ENCODE peak calls at places on chromosome 22, in eight cellular contexts. K is MM.1S, V is HCT116, G is PC-3, O is hepatocyte, H is GM23338, T is neural progenitor cell, P is GM23248. Z is an unnamed sample.

GRCh38 chr22:17769716-17770082 is 4.6 kb downstream of the BID start:
- DNase-seq in K (no peak), V (no peak), G (no peak), O (no peak), H (no peak), T (no peak), P (no peak), Z (no peak)

GRCh38 chr22:47119181-47119580 is 356.7 kb downstream of the TBC1D22A start:
- DNase-seq in K (no peak), V (no peak), G (no peak), O (no peak), H (no peak), T (no peak), P (no peak), Z (no peak)

GRCh38 chr22:38953577-38954413 is 3.6 kb upstream of the APOBEC3A start:
- DNase-seq in K (peak; percentile 86), V (no peak), G (peak; percentile 6), O (peak; percentile 51), H (no peak), T (no peak), P (peak; percentile 45), Z (no peak)

GRCh38 chr22:37007666-37008065 is 11.6 kb downstream of the TST start:
- DNase-seq in K (no peak), V (no peak), G (no peak), O (no peak), H (peak; percentile 46), T (peak; percentile 65), P (no peak), Z (no peak)

GRCh38 chr22:43230983-43231723 is 44.2 kb upstream of the TTLL12 start:
- DNase-seq in K (peak; percentile 67), V (peak; percentile 51), G (peak; percentile 76), O (peak; percentile 80), H (peak; percentile 93), T (peak; percentile 89), P (peak; percentile 61), Z (peak; percentile 70)

GRCh38 chr22:45709004-45709739 is 37.5 kb downstream of the ATXN10 start:
- DNase-seq in K (no peak), V (no peak), G (peak; percentile 74), O (no peak), H (no peak), T (no peak), P (peak; percentile 92), Z (no peak)

GRCh38 chr22:39152511-39153219 is at the start of gene CBX7:
- DNase-seq in K (peak; percentile 93), V (peak; percentile 74), G (peak; percentile 84), O (peak; percentile 94), H (peak; percentile 86), T (peak; percentile 91), P (peak; percentile 95), Z (peak; percentile 91)

GRCh38 chr22:41857160-41857859 is 24.4 kb downstream of the SREBF2 start:
- DNase-seq in K (no peak), V (peak; percentile 65), G (peak; percentile 87), O (peak; percentile 47), H (peak; percentile 91), T (peak; percentile 70), P (peak; percentile 85), Z (peak; percentile 81)

GRCh38 chr22:45581549-45582080 is 78.9 kb downstream of the FBLN1 start:
- DNase-seq in K (no peak), V (no peak), G (no peak), O (no peak), H (no peak), T (no peak), P (no peak), Z (no peak)

GRCh38 chr22:17629646-17630045 is 1.1 kb upstream of the ATP6V1E1 start:
- DNase-seq in K (no peak), V (no peak), G (no peak), O (no peak), H (no peak), T (no peak), P (no peak), Z (no peak)

GRCh38 chr22:35719212-35719869 is 1.7 kb downstream of the APOL5 start:
- DNase-seq in K (no peak), V (no peak), G (no peak), O (no peak), H (peak; percentile 72), T (no peak), P (no peak), Z (no peak)

GRCh38 chr22:42437488-42438292 is 5.5 kb upstream of the NFAM1 start:
- DNase-seq in K (peak; percentile 65), V (peak; percentile 51), G (peak; percentile 69), O (peak; percentile 83), H (peak; percentile 87), T (peak; percentile 88), P (peak; percentile 61), Z (peak; percentile 86)

GRCh38 chr22:31342389-31343125 is 3.6 kb downstream of the PATZ1 start:
- DNase-seq in K (no peak), V (no peak), G (no peak), O (peak; percentile 25), H (peak; percentile 33), T (peak; percentile 47), P (no peak), Z (no peak)

GRCh38 chr22:26707090-26707489 is 49.7 kb downstream of the MIAT start:
- DNase-seq in K (no peak), V (no peak), G (no peak), O (no peak), H (no peak), T (no peak), P (no peak), Z (no peak)

GRCh38 chr22:40178417-40179409 is 988 bp downstream of the TNRC6B start:
- DNase-seq in K (peak; percentile 62), V (no peak), G (peak; percentile 20), O (peak; percentile 54), H (peak; percentile 80), T (peak; percentile 79), P (peak; percentile 71), Z (peak; percentile 70)

GRCh38 chr22:26845016-26845728 is 187.8 kb downstream of the MIAT start:
- DNase-seq in K (no peak), V (no peak), G (no peak), O (no peak), H (no peak), T (no peak), P (no peak), Z (no peak)

GRCh38 chr22:39439170-39439569 is 17.6 kb upstream of the MGAT3 start:
- DNase-seq in K (no peak), V (no peak), G (peak; percentile 58), O (peak; percentile 56), H (no peak), T (no peak), P (peak; percentile 61), Z (no peak)

GRCh38 chr22:30565341-30565740 is 9.1 kb downstream of the GAL3ST1 start:
- DNase-seq in K (no peak), V (no peak), G (no peak), O (no peak), H (no peak), T (no peak), P (peak; percentile 75), Z (no peak)

GRCh38 chr22:43481528-43482309 is 69.9 kb downstream of the MPPED1 start:
- DNase-seq in K (no peak), V (no peak), G (no peak), O (no peak), H (peak; percentile 48), T (peak; percentile 29), P (no peak), Z (peak; percentile 43)

GRCh38 chr22:40894417-40894816 is 32.5 kb upstream of the DNAJB7 start:
- DNase-seq in K (no peak), V (no peak), G (no peak), O (no peak), H (no peak), T (no peak), P (no peak), Z (no peak)

GRCh38 chr22:49960967-49961600 is 512 bp downstream of the PIM3 start:
- DNase-seq in K (peak; percentile 40), V (no peak), G (peak; percentile 47), O (peak; percentile 68), H (peak; percentile 56), T (peak; percentile 56), P (peak; percentile 76), Z (peak; percentile 65)
- TF ChIP-seq EZH2phosphoT487 in K (no peak), V (no peak), G (no peak), O (no peak), H (no peak), T (peak; percentile 16), P (no peak), Z (no peak)

GRCh38 chr22:32617271-32617670 is 142.7 kb downstream of the FBXO7 start:
- DNase-seq in K (no peak), V (no peak), G (no peak), O (peak; percentile 32), H (no peak), T (no peak), P (peak; percentile 81), Z (no peak)
- H2AFZ ChIP-seq in K (no peak overlapping the region), V (no peak overlapping the region), G (no peak overlapping the region), O (no peak overlapping the region), H (no peak overlapping the region), T (no peak overlapping the region), P (peak overlapping the region; percentile 18), Z (no peak overlapping the region)

GRCh38 chr22:23214398-23214797 is 34.1 kb downstream of the BCR start:
- DNase-seq in K (no peak), V (no peak), G (no peak), O (no peak), H (no peak), T (no peak), P (no peak), Z (no peak)
- TF ChIP-seq EZH2phosphoT487 in K (no peak), V (no peak), G (no peak), O (no peak), H (no peak), T (no peak), P (no peak), Z (no peak)

DNA sequence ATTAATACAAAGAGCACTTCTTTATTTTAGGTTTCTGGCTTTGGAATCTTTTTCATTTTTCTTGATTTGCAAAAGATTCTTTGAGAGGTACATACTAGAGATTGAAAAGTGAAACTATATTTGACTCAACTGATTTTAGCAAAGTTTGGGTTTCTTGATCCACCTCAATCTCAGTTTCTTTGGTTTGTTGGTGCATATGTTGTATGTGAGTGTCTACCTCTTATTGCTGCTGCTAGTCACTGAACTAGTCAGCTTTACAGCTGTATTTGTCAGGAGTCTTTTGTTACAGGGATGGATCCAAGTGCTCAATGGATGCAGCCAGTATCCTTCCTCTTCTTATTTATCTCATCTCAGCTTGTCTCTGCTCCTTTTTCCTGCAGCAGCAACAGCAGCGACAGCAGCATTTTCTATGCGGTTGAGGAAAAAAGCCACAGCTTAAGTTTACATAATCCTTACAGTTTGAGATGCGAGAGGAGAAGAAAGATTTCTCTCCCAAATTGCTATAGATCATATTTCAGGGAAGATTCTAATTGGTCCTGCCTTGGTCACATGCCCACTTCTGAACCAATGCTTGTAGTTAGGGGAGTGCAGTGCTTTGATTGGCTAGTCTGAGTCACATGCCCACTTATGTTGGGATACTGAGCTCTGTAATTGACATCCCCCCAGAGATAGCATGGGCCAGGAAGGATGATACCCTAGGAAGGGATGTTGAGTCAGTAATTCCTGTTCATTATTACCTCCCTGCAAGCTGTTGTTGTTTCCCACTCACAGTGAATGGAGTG is 10.0 kb upstream of the ZNRF3 start:
- DNase-seq in K (no peak), V (no peak), G (no peak), O (no peak), H (peak; percentile 31), T (no peak), P (no peak), Z (no peak)
- H2AFZ ChIP-seq in K (no peak overlapping the region), V (no peak overlapping the region), G (no peak overlapping the region), O (no peak overlapping the region), H (peak overlapping the region; percentile 84), T (peak overlapping the region; percentile 3), P (no peak overlapping the region), Z (peak overlapping the region; percentile 46)

Z was measured in OCI-LY7.